ENCODE peak calls at places on chromosomes 1 and 21, in nine cellular contexts. One of them, this sample, is unnamed. For H3K36me3, the result is how much of the 10 kb centered on the place peaks cover.

GRCh38 chr1:226888021-226888420 is 17.6 kb downstream of the PSEN2 start:
- DNase-seq in adrenal gland: no peak
- DNase-seq in transverse colon: no peak
- DNase-seq in K562: no peak
- DNase-seq in esophagus muscularis mucosa: no peak
- DNase-seq in heart left ventricle: no peak
- DNase-seq in ovary: no peak
- DNase-seq in tibial nerve: no peak
- DNase-seq in breast epithelium: no peak
- DNase-seq in this sample: no peak

GRCh38 chr1:204067935-204068334 is 5.0 kb upstream of the SOX13 start:
- DNase-seq in esophagus muscularis mucosa: no peak
- DNase-seq in adrenal gland: no peak
- DNase-seq in transverse colon: no peak
- DNase-seq in heart left ventricle: no peak
- DNase-seq in ovary: no peak
- DNase-seq in breast epithelium: no peak
- DNase-seq in K562: no peak
- DNase-seq in tibial nerve: no peak
- DNase-seq in this sample: peak

GRCh38 chr1:184160236-184160635 is 108.7 kb downstream of the TSEN15 start:
- DNase-seq in adrenal gland: no peak
- DNase-seq in esophagus muscularis mucosa: peak
- DNase-seq in tibial nerve: no peak
- DNase-seq in breast epithelium: no peak
- DNase-seq in transverse colon: no peak
- DNase-seq in K562: no peak
- DNase-seq in ovary: no peak
- DNase-seq in heart left ventricle: no peak
- DNase-seq in this sample: no peak

GRCh38 chr1:77015748-77016341 is 148.6 kb downstream of the ST6GALNAC5 start:
- DNase-seq in transverse colon: no peak
- DNase-seq in tibial nerve: no peak
- DNase-seq in esophagus muscularis mucosa: no peak
- DNase-seq in ovary: no peak
- DNase-seq in adrenal gland: no peak
- DNase-seq in heart left ventricle: no peak
- DNase-seq in breast epithelium: no peak
- DNase-seq in K562: no peak
- DNase-seq in this sample: no peak

GRCh38 chr1:29521438-29521715 is 285.1 kb downstream of the PTPRU start:
- DNase-seq in adrenal gland: peak
- DNase-seq in ovary: no peak
- DNase-seq in esophagus muscularis mucosa: no peak
- DNase-seq in heart left ventricle: no peak
- DNase-seq in tibial nerve: no peak
- DNase-seq in K562: no peak
- DNase-seq in breast epithelium: no peak
- DNase-seq in transverse colon: no peak
- DNase-seq in this sample: peak

GRCh38 chr21:32083175-32083574 is 195.7 kb downstream of the MIS18A start:
- DNase-seq in transverse colon: no peak
- DNase-seq in breast epithelium: no peak
- DNase-seq in ovary: no peak
- DNase-seq in adrenal gland: no peak
- DNase-seq in esophagus muscularis mucosa: no peak
- DNase-seq in tibial nerve: no peak
- DNase-seq in heart left ventricle: no peak
- DNase-seq in K562: no peak
- DNase-seq in this sample: no peak

GRCh38 chr1:151364996-151365395 is 7.5 kb downstream of the SELENBP1 start:
- DNase-seq in breast epithelium: no peak
- DNase-seq in esophagus muscularis mucosa: no peak
- DNase-seq in tibial nerve: no peak
- DNase-seq in K562: no peak
- DNase-seq in heart left ventricle: no peak
- DNase-seq in ovary: no peak
- DNase-seq in transverse colon: no peak
- DNase-seq in adrenal gland: no peak
- DNase-seq in this sample: no peak

GRCh38 chr1:117117697-117118096 is 3.9 kb downstream of the TRIM45 start:
- DNase-seq in tibial nerve: no peak
- DNase-seq in heart left ventricle: no peak
- DNase-seq in K562: no peak
- DNase-seq in breast epithelium: no peak
- DNase-seq in ovary: no peak
- DNase-seq in transverse colon: no peak
- DNase-seq in adrenal gland: no peak
- DNase-seq in esophagus muscularis mucosa: no peak
- DNase-seq in this sample: peak

GRCh38 chr1:89820423-89821321 is at the start of gene LRRC8D:
- DNase-seq in K562: peak
- DNase-seq in heart left ventricle: peak
- DNase-seq in ovary: peak
- DNase-seq in esophagus muscularis mucosa: peak
- DNase-seq in tibial nerve: peak
- DNase-seq in adrenal gland: peak
- DNase-seq in breast epithelium: peak
- DNase-seq in transverse colon: peak
- DNase-seq in this sample: peak

GRCh38 chr1:231420299-231420958 is 1.7 kb downstream of the EGLN1 start:
- DNase-seq in transverse colon: no peak
- DNase-seq in breast epithelium: no peak
- DNase-seq in esophagus muscularis mucosa: no peak
- DNase-seq in heart left ventricle: no peak
- DNase-seq in K562: peak
- DNase-seq in tibial nerve: no peak
- DNase-seq in ovary: no peak
- DNase-seq in adrenal gland: no peak
- DNase-seq in this sample: no peak

GRCh38 chr1:234963904-234964702 is 164.5 kb downstream of the TOMM20 start:
- DNase-seq in adrenal gland: peak
- DNase-seq in K562: no peak
- DNase-seq in ovary: no peak
- DNase-seq in tibial nerve: no peak
- DNase-seq in heart left ventricle: no peak
- DNase-seq in breast epithelium: no peak
- DNase-seq in esophagus muscularis mucosa: no peak
- DNase-seq in transverse colon: no peak
- DNase-seq in this sample: peak

GRCh38 chr21:37531402-37532042 is 164.9 kb downstream of the DYRK1A start:
- DNase-seq in breast epithelium: no peak
- DNase-seq in heart left ventricle: peak
- DNase-seq in esophagus muscularis mucosa: peak
- DNase-seq in tibial nerve: no peak
- DNase-seq in K562: no peak
- DNase-seq in transverse colon: peak
- DNase-seq in adrenal gland: no peak
- DNase-seq in ovary: peak
- DNase-seq in this sample: no peak

GRCh38 chr1:55362558-55362957 is 147.4 kb upstream of the USP24 start:
- DNase-seq in ovary: no peak
- DNase-seq in heart left ventricle: peak
- DNase-seq in tibial nerve: no peak
- DNase-seq in esophagus muscularis mucosa: no peak
- DNase-seq in K562: no peak
- DNase-seq in transverse colon: no peak
- DNase-seq in adrenal gland: no peak
- DNase-seq in breast epithelium: no peak
- DNase-seq in this sample: no peak

GRCh38 chr1:48198970-48199369 is 23.5 kb upstream of the SLC5A9 start:
- DNase-seq in transverse colon: no peak
- DNase-seq in esophagus muscularis mucosa: no peak
- DNase-seq in heart left ventricle: no peak
- DNase-seq in K562: no peak
- DNase-seq in ovary: no peak
- DNase-seq in adrenal gland: no peak
- DNase-seq in tibial nerve: no peak
- DNase-seq in breast epithelium: no peak
- DNase-seq in this sample: no peak

GRCh38 chr1:62903522-62903921 is 119.6 kb downstream of the ATG4C start:
- DNase-seq in esophagus muscularis mucosa: peak
- DNase-seq in tibial nerve: no peak
- DNase-seq in transverse colon: no peak
- DNase-seq in ovary: no peak
- DNase-seq in breast epithelium: no peak
- DNase-seq in K562: no peak
- DNase-seq in adrenal gland: no peak
- DNase-seq in heart left ventricle: no peak
- DNase-seq in this sample: no peak

GRCh38 chr1:214524824-214525223 is 26.6 kb downstream of the PTPN14 start:
- DNase-seq in esophagus muscularis mucosa: no peak
- DNase-seq in heart left ventricle: no peak
- DNase-seq in ovary: no peak
- DNase-seq in K562: no peak
- DNase-seq in adrenal gland: no peak
- DNase-seq in breast epithelium: no peak
- DNase-seq in transverse colon: no peak
- DNase-seq in tibial nerve: no peak
- DNase-seq in this sample: no peak

GRCh38 chr1:235074335-235075120 is 54.1 kb downstream of the TOMM20 start:
- DNase-seq in adrenal gland: no peak
- DNase-seq in esophagus muscularis mucosa: no peak
- DNase-seq in ovary: no peak
- DNase-seq in heart left ventricle: peak
- DNase-seq in breast epithelium: peak
- DNase-seq in tibial nerve: no peak
- DNase-seq in K562: no peak
- DNase-seq in transverse colon: peak
- DNase-seq in this sample: peak

GRCh38 chr1:52402860-52403240 is 1.4 kb downstream of the ORC1 start:
- DNase-seq in tibial nerve: no peak
- DNase-seq in K562: no peak
- DNase-seq in ovary: no peak
- DNase-seq in breast epithelium: no peak
- DNase-seq in transverse colon: no peak
- DNase-seq in adrenal gland: no peak
- DNase-seq in heart left ventricle: no peak
- DNase-seq in esophagus muscularis mucosa: no peak
- DNase-seq in this sample: no peak

DNA sequence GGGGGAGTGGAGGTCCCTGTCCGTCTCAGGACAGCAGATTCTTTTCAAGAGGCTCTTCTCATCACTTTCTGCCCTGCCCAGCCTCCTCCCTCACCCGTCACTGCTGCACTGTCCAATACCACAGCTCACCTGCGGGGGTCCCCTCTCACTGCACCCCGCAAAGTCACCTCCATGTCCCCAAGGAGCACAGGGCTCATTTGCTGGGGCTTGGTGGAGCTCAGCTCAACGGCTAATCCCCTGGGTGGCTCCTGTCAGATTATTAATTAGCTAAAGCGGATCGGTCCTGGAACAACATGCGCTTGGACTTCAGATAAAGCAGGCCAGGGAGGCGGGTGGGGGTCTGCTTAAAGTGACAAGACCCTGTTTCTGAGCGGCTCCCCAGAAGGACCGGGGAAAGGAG is 43.2 kb downstream of the CASZ1 start:
- DNase-seq in tibial nerve: no peak
- DNase-seq in ovary: no peak
- DNase-seq in transverse colon: no peak
- DNase-seq in heart left ventricle: no peak
- DNase-seq in esophagus muscularis mucosa: no peak
- DNase-seq in K562: peak
- DNase-seq in breast epithelium: no peak
- DNase-seq in adrenal gland: no peak
- DNase-seq in this sample: no peak
- TF ChIP-seq CTCF in tibial nerve: no peak
- TF ChIP-seq CTCF in ovary: no peak
- TF ChIP-seq CTCF in transverse colon: no peak
- TF ChIP-seq CTCF in heart left ventricle: no peak
- TF ChIP-seq CTCF in esophagus muscularis mucosa: no peak
- TF ChIP-seq CTCF in K562: no peak
- TF ChIP-seq CTCF in breast epithelium: no peak
- TF ChIP-seq CTCF in adrenal gland: no peak
- TF ChIP-seq CTCF in this sample: no peak

GRCh38 chr21:15050588-15051377 is 14.0 kb downstream of the NRIP1 start:
- DNase-seq in esophagus muscularis mucosa: no peak
- DNase-seq in transverse colon: peak
- DNase-seq in adrenal gland: no peak
- DNase-seq in breast epithelium: no peak
- DNase-seq in K562: no peak
- DNase-seq in heart left ventricle: no peak
- DNase-seq in tibial nerve: no peak
- DNase-seq in ovary: no peak
- DNase-seq in this sample: no peak
- TF ChIP-seq POLR2A in esophagus muscularis mucosa: no peak
- TF ChIP-seq POLR2A in transverse colon: peak
- TF ChIP-seq POLR2A in adrenal gland: no peak
- TF ChIP-seq POLR2A in breast epithelium: no peak
- TF ChIP-seq POLR2A in K562: no peak
- TF ChIP-seq POLR2A in heart left ventricle: no peak
- TF ChIP-seq POLR2A in tibial nerve: no peak
- TF ChIP-seq POLR2A in ovary: no peak
- TF ChIP-seq POLR2A in this sample: no peak

GRCh38 chr1:19199393-19200280 is 10.4 kb downstream of the UBR4 start:
- DNase-seq in adrenal gland: no peak
- DNase-seq in tibial nerve: no peak
- DNase-seq in breast epithelium: no peak
- DNase-seq in K562: no peak
- DNase-seq in transverse colon: no peak
- DNase-seq in esophagus muscularis mucosa: no peak
- DNase-seq in ovary: no peak
- DNase-seq in heart left ventricle: no peak
- DNase-seq in this sample: no peak

GRCh38 chr1:19197849-19198248 is 12.2 kb downstream of the UBR4 start:
- DNase-seq in K562: peak
- DNase-seq in adrenal gland: no peak
- DNase-seq in ovary: no peak
- DNase-seq in tibial nerve: no peak
- DNase-seq in heart left ventricle: no peak
- DNase-seq in breast epithelium: no peak
- DNase-seq in transverse colon: no peak
- DNase-seq in esophagus muscularis mucosa: no peak
- DNase-seq in this sample: no peak

GRCh38 chr1:19202396-19202795 is 7.7 kb downstream of the UBR4 start:
- DNase-seq in adrenal gland: no peak
- DNase-seq in ovary: no peak
- DNase-seq in transverse colon: no peak
- DNase-seq in tibial nerve: no peak
- DNase-seq in breast epithelium: no peak
- DNase-seq in K562: no peak
- DNase-seq in esophagus muscularis mucosa: no peak
- DNase-seq in heart left ventricle: no peak
- DNase-seq in this sample: no peak

GRCh38 chr1:19200281-19200604 is 9.8 kb downstream of the UBR4 start:
- DNase-seq in breast epithelium: no peak
- DNase-seq in K562: no peak
- DNase-seq in transverse colon: no peak
- DNase-seq in ovary: no peak
- DNase-seq in tibial nerve: no peak
- DNase-seq in heart left ventricle: no peak
- DNase-seq in esophagus muscularis mucosa: no peak
- DNase-seq in adrenal gland: no peak
- DNase-seq in this sample: no peak

GRCh38 chr1:19198820-19199219 is 11.2 kb downstream of the UBR4 start:
- DNase-seq in K562: no peak
- DNase-seq in adrenal gland: no peak
- DNase-seq in breast epithelium: no peak
- DNase-seq in transverse colon: no peak
- DNase-seq in esophagus muscularis mucosa: no peak
- DNase-seq in tibial nerve: no peak
- DNase-seq in heart left ventricle: no peak
- DNase-seq in ovary: no peak
- DNase-seq in this sample: no peak
- H3K36me3 ChIP-seq in K562: half or more
- H3K36me3 ChIP-seq in adrenal gland: under half
- H3K36me3 ChIP-seq in breast epithelium: under half
- H3K36me3 ChIP-seq in transverse colon: under half
- H3K36me3 ChIP-seq in esophagus muscularis mucosa: half or more
- H3K36me3 ChIP-seq in tibial nerve: under half
- H3K36me3 ChIP-seq in heart left ventricle: half or more
- H3K36me3 ChIP-seq in ovary: under half
- H3K36me3 ChIP-seq in this sample: under half

GRCh38 chr1:9691726-9692125 is 40.2 kb downstream of the PIK3CD start:
- DNase-seq in adrenal gland: no peak
- DNase-seq in heart left ventricle: no peak
- DNase-seq in tibial nerve: no peak
- DNase-seq in breast epithelium: no peak
- DNase-seq in K562: no peak
- DNase-seq in ovary: no peak
- DNase-seq in transverse colon: no peak
- DNase-seq in esophagus muscularis mucosa: no peak
- DNase-seq in this sample: no peak
- TF ChIP-seq CTCF in adrenal gland: no peak
- TF ChIP-seq CTCF in heart left ventricle: no peak
- TF ChIP-seq CTCF in tibial nerve: no peak
- TF ChIP-seq CTCF in breast epithelium: no peak
- TF ChIP-seq CTCF in K562: no peak
- TF ChIP-seq CTCF in ovary: no peak
- TF ChIP-seq CTCF in transverse colon: no peak
- TF ChIP-seq CTCF in esophagus muscularis mucosa: no peak
- TF ChIP-seq CTCF in this sample: no peak